ENCODE peak calls at places on chromosome 7, in nine cellular contexts. Z is GM13977, O is transverse colon, T is lower leg skin, E is upper lobe of right lung, Q is RWPE1, F is fibroblast of the aortic adventitia, P is colonic mucosa, S is GM23338. K is an unnamed sample.

GRCh38 chr7:45259966-45260646 is 102.5 kb downstream of the RAMP3 start:
- DNase-seq in Z (peak; percentile 75), O (peak; percentile 50), T (peak; percentile 92), E (peak; percentile 81), Q (peak; percentile 58), F (peak; percentile 30), P (peak; percentile 64), S (peak; percentile 87), K (peak; percentile 49)

GRCh38 chr7:139548302-139549028 is 25.0 kb downstream of the CLEC2L start:
- DNase-seq in Z (no peak), O (no peak), T (no peak), E (no peak), Q (no peak), F (no peak), P (no peak), S (no peak), K (no peak)

GRCh38 chr7:67377939-67378862 is 381.6 kb downstream of the TYW1 start:
- DNase-seq in Z (peak; percentile 77), O (peak; percentile 45), T (peak; percentile 88), E (peak; percentile 76), Q (peak; percentile 29), F (peak; percentile 61), P (peak; percentile 57), S (peak; percentile 93), K (peak; percentile 51)

GRCh38 chr7:77685219-77685618 is 11.0 kb upstream of the RSBN1L start:
- DNase-seq in Z (no peak), O (peak; percentile 26), T (no peak), E (no peak), Q (no peak), F (no peak), P (peak; percentile 49), S (peak; percentile 61), K (no peak)

GRCh38 chr7:17741426-17741825 is 198.9 kb downstream of the SNX13 start:
- DNase-seq in Z (no peak), O (no peak), T (no peak), E (no peak), Q (no peak), F (no peak), P (no peak), S (no peak), K (no peak)

GRCh38 chr7:13829914-13830603 is 159.4 kb downstream of the ETV1 start:
- DNase-seq in Z (no peak), O (no peak), T (no peak), E (no peak), Q (peak; percentile 17), F (peak; percentile 90), P (no peak), S (no peak), K (no peak)

GRCh38 chr7:99003419-99003818 is 125.1 kb downstream of the TRRAP start:
- DNase-seq in Z (no peak), O (no peak), T (peak; percentile 66), E (no peak), Q (no peak), F (no peak), P (no peak), S (no peak), K (no peak)

GRCh38 chr7:151091431-151091830 is 5.2 kb downstream of the AGAP3 start:
- DNase-seq in Z (no peak), O (peak; percentile 69), T (no peak), E (no peak), Q (no peak), F (no peak), P (peak; percentile 78), S (peak; percentile 84), K (peak; percentile 60)

GRCh38 chr7:157488326-157488725 is 151.5 kb downstream of the DNAJB6 start:
- DNase-seq in Z (no peak), O (no peak), T (peak; percentile 63), E (no peak), Q (no peak), F (no peak), P (no peak), S (no peak), K (no peak)

GRCh38 chr7:5827755-5828154 is 46.3 kb upstream of the RNF216 start:
- DNase-seq in Z (peak; percentile 30), O (peak; percentile 28), T (no peak), E (no peak), Q (no peak), F (peak; percentile 6), P (peak; percentile 36), S (peak; percentile 53), K (peak; percentile 21)
- TF ChIP-seq CTCF in Z (peak; percentile 65), O (peak; percentile 37), T (no peak), E (peak; percentile 51), Q (peak; percentile 63), F (peak; percentile 60), P (no peak), S (peak; percentile 83), K (peak; percentile 44)

GRCh38 chr7:16098585-16099179 is 322.7 kb downstream of the CRPPA start:
- DNase-seq in Z (no peak), O (no peak), T (no peak), E (no peak), Q (peak; percentile 34), F (peak; percentile 33), P (no peak), S (peak; percentile 70), K (no peak)
- TF ChIP-seq CTCF in Z (peak; percentile 37), O (peak; percentile 47), T (no peak), E (peak; percentile 75), Q (peak; percentile 84), F (peak; percentile 77), P (peak; percentile 48), S (peak; percentile 97), K (peak; percentile 29)

GRCh38 chr7:107785926-107786325 is 17.1 kb downstream of the SLC26A3 start:
- DNase-seq in Z (no peak), O (peak; percentile 44), T (no peak), E (no peak), Q (no peak), F (no peak), P (no peak), S (no peak), K (no peak)

GRCh38 chr7:107785170-107785569 is 17.9 kb downstream of the SLC26A3 start:
- DNase-seq in Z (no peak), O (no peak), T (no peak), E (no peak), Q (no peak), F (no peak), P (no peak), S (no peak), K (no peak)

GRCh38 chr7:107788662-107789061 is 14.4 kb downstream of the SLC26A3 start:
- DNase-seq in Z (no peak), O (no peak), T (no peak), E (no peak), Q (no peak), F (no peak), P (no peak), S (no peak), K (no peak)

GRCh38 chr7:107789647-107790046 is 13.4 kb downstream of the SLC26A3 start:
- DNase-seq in Z (no peak), O (no peak), T (no peak), E (no peak), Q (no peak), F (no peak), P (no peak), S (no peak), K (no peak)

GRCh38 chr7:107788216-107788615 is 14.8 kb downstream of the SLC26A3 start:
- DNase-seq in Z (no peak), O (no peak), T (no peak), E (no peak), Q (no peak), F (no peak), P (no peak), S (peak; percentile 38), K (no peak)
- TF ChIP-seq CTCF in Z (no peak), O (no peak), T (no peak), E (no peak), Q (no peak), F (no peak), P (no peak), S (no peak), K (no peak)

DNA sequence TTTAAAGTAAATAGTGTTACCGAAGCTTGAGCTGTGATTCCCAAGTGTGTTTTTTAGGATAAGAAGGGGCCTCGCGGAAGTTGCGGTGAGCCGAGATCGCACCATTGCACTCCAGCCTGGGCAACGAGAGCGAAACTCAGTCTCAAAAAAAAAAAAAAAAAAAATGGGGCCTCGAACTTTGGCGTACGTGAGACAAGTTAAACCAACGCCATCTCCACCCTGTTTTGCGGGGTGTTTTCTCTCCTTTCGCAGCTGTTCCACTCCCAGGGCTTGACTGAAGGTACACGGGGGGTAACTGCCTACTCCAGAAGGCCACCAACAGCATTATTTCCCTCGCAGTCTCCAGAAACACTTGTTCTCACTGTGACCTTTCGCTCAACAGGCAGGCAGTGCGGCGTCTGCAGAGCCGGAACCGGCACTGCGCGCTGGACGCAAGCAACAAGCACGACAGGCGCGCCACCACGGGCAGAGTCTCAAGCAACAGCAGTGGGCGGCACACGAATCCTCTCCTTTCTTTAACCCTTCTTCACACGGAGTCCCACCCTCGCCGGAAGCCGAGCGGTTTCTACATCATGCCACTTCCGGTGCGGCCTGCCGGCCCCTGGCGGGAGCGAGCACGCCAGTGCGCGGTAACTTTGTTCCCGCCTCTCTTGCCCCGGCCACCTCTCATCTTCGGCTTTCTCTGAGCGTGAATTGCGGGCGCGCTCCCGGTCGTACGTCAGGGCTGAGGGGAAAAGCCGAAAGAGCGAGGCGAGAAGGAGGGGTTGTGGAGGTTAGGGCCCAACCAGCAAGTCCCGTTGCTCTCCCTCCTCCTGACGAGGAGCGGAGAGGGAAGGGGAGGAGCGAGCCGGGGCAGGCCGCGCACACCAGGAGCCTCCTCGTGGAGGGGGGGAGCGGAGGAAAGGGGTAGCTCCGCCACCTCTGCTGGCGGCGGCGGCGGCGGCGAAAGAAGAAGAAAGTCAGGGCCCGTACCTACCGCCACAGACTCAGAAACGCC is 826 bp upstream of the CDK13 start:
- DNase-seq in Z (peak; percentile 94), O (peak; percentile 98), T (peak; percentile 99), E (peak; percentile 100), Q (peak; percentile 96), F (peak; percentile 99), P (peak; percentile 98), S (peak; percentile 99), K (peak; percentile 99)
- TF ChIP-seq CTCF in Z (no peak), O (no peak), T (no peak), E (no peak), Q (no peak), F (no peak), P (no peak), S (no peak), K (no peak)

GRCh38 chr7:96397936-96398596 is 76.2 kb upstream of the SLC25A13 start:
- DNase-seq in Z (no peak), O (no peak), T (no peak), E (peak; percentile 61), Q (no peak), F (peak; percentile 10), P (no peak), S (peak; percentile 51), K (no peak)
- TF ChIP-seq CTCF in Z (no peak), O (no peak), T (no peak), E (no peak), Q (no peak), F (no peak), P (no peak), S (no peak), K (no peak)

GRCh38 chr7:46369933-46370654 is 449.0 kb upstream of the IGFBP3 start:
- DNase-seq in Z (no peak), O (no peak), T (no peak), E (no peak), Q (peak; percentile 48), F (peak; percentile 99), P (no peak), S (no peak), K (no peak)
- TF ChIP-seq CTCF in Z (no peak), O (no peak), T (no peak), E (no peak), Q (no peak), F (no peak), P (no peak), S (no peak), K (no peak)